ENCODE peak calls at places on chromosomes 3 and 15, in seven cellular contexts. L, U, T, V, C, K and A are unnamed samples.

GRCh38 chr15:90889736-90890456 is 5.6 kb downstream of the FES start:
- DNase-seq in L (no peak), U (no peak), T (no peak), V (no peak), C (no peak), K (no peak), A (peak; percentile 61)

GRCh38 chr3:78455737-78456136 is 1312.1 kb downstream of the ROBO1 start:
- DNase-seq in L (no peak), U (no peak), T (no peak), V (no peak), C (no peak), K (no peak), A (no peak)

GRCh38 chr15:40743921-40744809 is 10.9 kb downstream of the RMDN3 start:
- DNase-seq in L (no peak), U (peak; percentile 46), T (peak; percentile 48), V (peak; percentile 82), C (no peak), K (peak; percentile 68), A (peak; percentile 66)

GRCh38 chr3:27290760-27291159 is 78.4 kb downstream of the NEK10 start:
- DNase-seq in L (no peak), U (no peak), T (no peak), V (peak; percentile 48), C (no peak), K (no peak), A (no peak)

GRCh38 chr3:189355481-189356201 is 183.9 kb downstream of the TPRG1 start:
- DNase-seq in L (peak; percentile 38), U (no peak), T (no peak), V (peak; percentile 16), C (no peak), K (peak; percentile 62), A (no peak)

GRCh38 chr3:52028572-52028971 is 27.8 kb downstream of the DUSP7 start:
- DNase-seq in L (no peak), U (no peak), T (peak; percentile 93), V (peak; percentile 23), C (no peak), K (no peak), A (no peak)

GRCh38 chr3:120448707-120449650 is 1.8 kb downstream of the FSTL1 start:
- DNase-seq in L (no peak), U (no peak), T (peak; percentile 48), V (peak; percentile 83), C (peak; percentile 72), K (peak; percentile 54), A (no peak)

GRCh38 chr3:134505485-134505884 is 19.6 kb downstream of the CEP63 start:
- DNase-seq in L (no peak), U (no peak), T (no peak), V (no peak), C (no peak), K (no peak), A (no peak)

GRCh38 chr3:109177888-109178287 is 41.4 kb downstream of the C3orf85 start:
- DNase-seq in L (no peak), U (no peak), T (no peak), V (no peak), C (no peak), K (no peak), A (no peak)

GRCh38 chr15:86394866-86395265 is 315.2 kb downstream of the AGBL1 start:
- DNase-seq in L (no peak), U (no peak), T (no peak), V (no peak), C (no peak), K (no peak), A (no peak)

GRCh38 chr3:30320392-30320791 is 286.0 kb upstream of the TGFBR2 start:
- DNase-seq in L (no peak), U (no peak), T (no peak), V (no peak), C (no peak), K (no peak), A (no peak)

GRCh38 chr3:196985954-196986885 is 17.6 kb upstream of the PIGZ start:
- DNase-seq in L (no peak), U (no peak), T (peak; percentile 8), V (no peak), C (no peak), K (no peak), A (peak; percentile 30)
- H3K27me3 ChIP-seq in L (no peaks in the 10 kb centered on the region), U (no peaks in the 10 kb centered on the region), T (peaks cover 9% of the 10 kb centered on the region), V (peaks cover 38% of the 10 kb centered on the region), C (no peaks in the 10 kb centered on the region), K (no peaks in the 10 kb centered on the region), A (peaks cover 3% of the 10 kb centered on the region)

GRCh38 chr15:88284441-88285106 is 28.0 kb upstream of the NTRK3 start:
- DNase-seq in L (no peak), U (no peak), T (no peak), V (no peak), C (no peak), K (no peak), A (no peak)
- H3K27me3 ChIP-seq in L (peaks cover 19% of the 10 kb centered on the region), U (no peaks in the 10 kb centered on the region), T (peaks cover 72% of the 10 kb centered on the region), V (no peaks in the 10 kb centered on the region), C (peaks cover 17% of the 10 kb centered on the region), K (no peaks in the 10 kb centered on the region), A (peaks cover 47% of the 10 kb centered on the region)

GRCh38 chr3:158106773-158107461 is 697 bp upstream of the SHOX2 start:
- DNase-seq in L (no peak), U (no peak), T (no peak), V (no peak), C (no peak), K (no peak), A (no peak)
- H3K27me3 ChIP-seq in L (peaks cover 76% of the 10 kb centered on the region), U (peaks cover 2% of the 10 kb centered on the region), T (peaks cover 76% of the 10 kb centered on the region), V (peaks cover 62% of the 10 kb centered on the region), C (no peaks in the 10 kb centered on the region), K (peaks cover 61% of the 10 kb centered on the region), A (peaks cover 73% of the 10 kb centered on the region)

GRCh38 chr15:76340198-76340801 is 3.7 kb downstream of the ISL2 start:
- DNase-seq in L (no peak), U (no peak), T (no peak), V (no peak), C (no peak), K (no peak), A (no peak)
- H3K27me3 ChIP-seq in L (peaks cover 100% of the 10 kb centered on the region), U (peaks cover 5% of the 10 kb centered on the region), T (peaks cover 100% of the 10 kb centered on the region), V (peaks cover 30% of the 10 kb centered on the region), C (no peaks in the 10 kb centered on the region), K (peaks cover 85% of the 10 kb centered on the region), A (peaks cover 100% of the 10 kb centered on the region)

DNA sequence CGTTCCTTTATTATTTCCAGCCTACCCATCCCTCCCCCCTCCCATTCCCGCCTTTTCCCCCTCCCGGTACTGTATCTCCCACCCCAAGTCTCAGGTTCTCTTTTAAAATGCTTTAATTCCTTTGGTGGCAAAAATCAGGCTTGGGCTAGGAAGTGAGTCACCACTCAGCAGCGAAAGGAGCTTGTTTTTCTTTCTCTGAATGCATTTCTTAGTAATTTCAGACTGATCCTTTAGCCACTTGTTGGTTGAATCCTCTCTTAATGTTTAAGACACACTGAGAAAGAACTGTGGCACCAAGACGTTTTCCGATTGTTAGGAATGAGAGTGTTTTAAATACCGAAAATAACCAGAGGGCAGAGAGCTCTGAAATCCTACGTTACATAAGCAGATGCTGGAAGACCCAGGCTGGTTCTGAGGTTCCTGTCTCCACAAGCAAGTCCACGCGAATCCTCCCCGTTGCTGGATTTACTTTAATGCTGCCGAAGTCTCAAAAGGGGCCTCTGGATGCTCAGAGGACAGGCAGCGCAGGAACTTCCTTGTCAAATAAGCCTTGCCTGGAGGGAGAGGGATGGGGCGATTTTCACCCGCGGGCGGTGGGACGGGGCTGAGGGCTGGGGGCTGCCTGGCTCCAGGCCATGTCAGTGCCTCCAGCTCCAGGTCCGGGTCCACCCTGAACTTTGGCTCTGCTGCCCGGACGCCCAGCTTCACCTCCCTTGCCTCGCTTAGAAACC is 848 bp upstream of the COL8A1 start:
- DNase-seq in L (no peak), U (peak; percentile 27), T (peak; percentile 28), V (peak; percentile 90), C (peak; percentile 60), K (peak; percentile 80), A (no peak)
- H3K27me3 ChIP-seq in L (peaks cover 14% of the 10 kb centered on the region), U (no peaks in the 10 kb centered on the region), T (peaks cover 39% of the 10 kb centered on the region), V (no peaks in the 10 kb centered on the region), C (peaks cover 6% of the 10 kb centered on the region), K (no peaks in the 10 kb centered on the region), A (no peaks in the 10 kb centered on the region)

GRCh38 chr3:55483196-55484095 is 3.7 kb downstream of the WNT5A start:
- DNase-seq in L (no peak), U (no peak), T (no peak), V (no peak), C (no peak), K (no peak), A (no peak)
- H3K27me3 ChIP-seq in L (no peaks in the 10 kb centered on the region), U (no peaks in the 10 kb centered on the region), T (peaks cover 61% of the 10 kb centered on the region), V (no peaks in the 10 kb centered on the region), C (no peaks in the 10 kb centered on the region), K (no peaks in the 10 kb centered on the region), A (peaks cover 62% of the 10 kb centered on the region)

DNA sequence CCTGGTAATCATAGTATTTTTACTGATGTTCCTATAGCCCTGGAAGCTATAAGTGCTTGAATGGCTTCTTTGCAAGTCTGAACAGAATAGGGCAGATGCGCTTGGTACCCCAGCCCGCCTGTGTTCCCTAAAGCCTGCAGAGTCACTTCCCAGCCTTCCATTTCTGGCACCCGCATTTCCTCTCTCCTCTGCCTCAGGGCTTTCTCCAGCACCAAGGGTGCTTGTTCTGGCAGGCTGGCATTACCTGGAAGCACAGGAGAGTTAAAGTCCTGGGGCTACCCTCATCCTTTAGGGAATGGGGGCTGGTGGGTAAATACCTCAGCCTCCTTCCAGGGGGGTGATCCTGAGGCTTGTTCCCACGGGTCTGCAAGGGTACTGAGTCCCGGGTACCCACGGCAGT is 7.4 kb upstream of the CHRNA3 start:
- DNase-seq in L (no peak), U (peak; percentile 7), T (no peak), V (no peak), C (no peak), K (no peak), A (peak; percentile 22)
- H3K27me3 ChIP-seq in L (peaks cover 3% of the 10 kb centered on the region), U (no peaks in the 10 kb centered on the region), T (no peaks in the 10 kb centered on the region), V (peaks cover 63% of the 10 kb centered on the region), C (peaks cover 55% of the 10 kb centered on the region), K (peaks cover 23% of the 10 kb centered on the region), A (peaks cover 9% of the 10 kb centered on the region)

DNA sequence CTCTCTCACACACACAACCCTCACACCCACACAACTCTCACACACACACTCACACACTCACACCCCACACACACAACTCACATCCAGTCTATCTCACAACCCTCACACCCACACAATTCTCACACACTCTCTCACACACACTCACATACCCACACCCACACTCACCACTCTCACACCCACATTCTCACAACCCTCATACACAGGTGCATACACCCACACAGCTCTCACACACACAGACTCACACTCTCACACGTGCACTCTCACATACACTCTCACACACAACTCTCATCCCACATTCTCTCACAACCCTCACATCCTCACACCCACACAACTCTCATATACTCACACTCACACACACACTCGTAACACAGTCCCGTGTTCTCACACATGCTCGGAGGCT is 134.4 kb downstream of the FBLN2 start:
- DNase-seq in L (no peak), U (no peak), T (no peak), V (no peak), C (no peak), K (no peak), A (no peak)
- H3K27me3 ChIP-seq in L (peaks cover 2% of the 10 kb centered on the region), U (no peaks in the 10 kb centered on the region), T (peaks cover 22% of the 10 kb centered on the region), V (peaks cover 9% of the 10 kb centered on the region), C (peaks cover 67% of the 10 kb centered on the region), K (no peaks in the 10 kb centered on the region), A (no peaks in the 10 kb centered on the region)

GRCh38 chr15:76336254-76337046 is at the start of gene ISL2:
- DNase-seq in L (peak; percentile 82), U (peak; percentile 65), T (no peak), V (peak; percentile 96), C (no peak), K (peak; percentile 59), A (peak; percentile 87)
- H3K27me3 ChIP-seq in L (peaks cover 93% of the 10 kb centered on the region), U (peaks cover 4% of the 10 kb centered on the region), T (peaks cover 88% of the 10 kb centered on the region), V (peaks cover 22% of the 10 kb centered on the region), C (no peaks in the 10 kb centered on the region), K (peaks cover 48% of the 10 kb centered on the region), A (peaks cover 88% of the 10 kb centered on the region)